ENCODE peak calls at places on chromosomes 12 and 14, in nine cellular contexts. C is colonic mucosa, F is tibial nerve, X is tibial artery, L is Karpas-422, P is adipocyte, V is prostate gland, H is testis, Y is gastrocnemius medialis. Z is an unnamed sample.

GRCh38 chr12:100267603-100268281 is 765 bp downstream of the SCYL2 start:
- DNase-seq in Y (peak; percentile 3), H (peak; percentile 34), V (peak; percentile 17), L (peak; percentile 58), X (peak; percentile 30), F (peak; percentile 10), C (peak; percentile 47), P (peak; percentile 68), Z (no peak)

GRCh38 chr14:20356422-20356821 is 13.0 kb downstream of the PARP2 start:
- DNase-seq in Y (no peak), H (no peak), V (no peak), P (no peak), L (no peak), F (no peak), X (no peak), C (no peak), Z (no peak)

GRCh38 chr12:121465921-121466799 is 66.2 kb downstream of the RNF34 start:
- DNase-seq in V (no peak), X (no peak), F (no peak), L (peak; percentile 83), H (no peak), P (peak; percentile 63), Y (no peak), C (no peak), Z (peak; percentile 77)

GRCh38 chr14:76996563-76997146 is 31.9 kb downstream of the IRF2BPL start:
- DNase-seq in V (no peak), C (no peak), P (no peak), L (no peak), F (no peak), X (no peak), Y (no peak), H (no peak), Z (no peak)

GRCh38 chr14:61653507-61653906 is 41.8 kb upstream of the HIF1A start:
- DNase-seq in F (peak; percentile 16), H (peak; percentile 36), Y (no peak), P (peak; percentile 60), C (no peak), X (peak; percentile 42), L (no peak), V (no peak), Z (no peak)

GRCh38 chr12:114732426-114733030 is 48.6 kb upstream of the TBX3 start:
- DNase-seq in X (no peak), Y (no peak), L (no peak), C (no peak), F (no peak), V (no peak), P (no peak), H (no peak), Z (peak; percentile 67)

GRCh38 chr12:34396006-34396860 is 373.9 kb downstream of the ALG10 start:
- DNase-seq in C (peak; percentile 10), F (no peak), P (no peak), L (no peak), V (peak; percentile 3), H (no peak), X (peak; percentile 16), Y (peak; percentile 1), Z (peak; percentile 32)

GRCh38 chr12:77833329-77833728 is 2.6 kb downstream of the NAV3 start:
- DNase-seq in H (peak; percentile 23), V (no peak), L (no peak), Y (no peak), P (no peak), F (no peak), X (no peak), C (no peak), Z (peak; percentile 42)

GRCh38 chr14:73468808-73469386 is 10.6 kb upstream of the NUMB start:
- DNase-seq in P (peak; percentile 53), V (no peak), C (no peak), H (no peak), F (no peak), Y (no peak), L (no peak), X (no peak), Z (no peak)

GRCh38 chr12:102702447-102703114 is 214.5 kb downstream of the PAH start:
- DNase-seq in F (peak; percentile 80), L (peak; percentile 76), V (peak; percentile 10), P (peak; percentile 73), X (peak; percentile 62), Y (no peak), C (no peak), H (peak; percentile 88), Z (peak; percentile 83)

GRCh38 chr14:89276424-89276975 is 140.5 kb downstream of the FOXN3 start:
- DNase-seq in H (no peak), Y (no peak), V (no peak), P (no peak), X (no peak), L (no peak), F (no peak), C (no peak), Z (no peak)

GRCh38 chr12:95074766-95075165 is 1.3 kb upstream of the NR2C1 start:
- DNase-seq in F (no peak), Y (no peak), V (no peak), X (no peak), L (no peak), C (no peak), H (peak; percentile 32), P (no peak), Z (no peak)

GRCh38 chr12:56995201-56995929 is 11.0 kb downstream of the ZBTB39 start:
- DNase-seq in L (no peak), F (no peak), Y (no peak), C (peak; percentile 15), H (no peak), P (no peak), V (no peak), X (no peak), Z (peak; percentile 42)

GRCh38 chr12:117044311-117044710 is 54.9 kb downstream of the TESC start:
- DNase-seq in X (no peak), Y (no peak), P (no peak), L (no peak), C (no peak), V (no peak), F (no peak), H (no peak), Z (no peak)

GRCh38 chr14:75711134-75711795 is 50.2 kb downstream of the TTLL5 start:
- DNase-seq in L (peak; percentile 81), X (no peak), H (no peak), P (peak; percentile 86), V (peak; percentile 48), F (no peak), C (no peak), Y (no peak), Z (peak; percentile 67)

GRCh38 chr12:47825239-47825639 is 5.5 kb upstream of the HDAC7 start:
- DNase-seq in P (peak; percentile 15), X (no peak), L (no peak), Y (no peak), V (peak; percentile 70), H (peak; percentile 54), C (no peak), F (no peak), Z (no peak)
- H3K4me1 ChIP-seq in P (peaks cover 84% of the 10 kb centered on the region), X (peaks cover 87% of the 10 kb centered on the region), L (peaks cover 22% of the 10 kb centered on the region), Y (peaks cover 54% of the 10 kb centered on the region), V (peaks cover 10% of the 10 kb centered on the region), H (peaks cover 58% of the 10 kb centered on the region), C (peaks cover 8% of the 10 kb centered on the region), F (peaks cover 74% of the 10 kb centered on the region), Z (peaks cover 13% of the 10 kb centered on the region)

GRCh38 chr14:29236401-29236800 is 469.8 kb downstream of the FOXG1 start:
- DNase-seq in C (no peak), F (no peak), X (no peak), H (no peak), P (peak; percentile 20), Y (no peak), L (no peak), V (no peak), Z (no peak)

GRCh38 chr14:29240046-29240445 is 473.5 kb downstream of the FOXG1 start:
- DNase-seq in X (no peak), Y (no peak), P (peak; percentile 66), C (no peak), F (no peak), V (no peak), L (no peak), H (no peak), Z (no peak)

GRCh38 chr14:29236848-29237247 is 470.3 kb downstream of the FOXG1 start:
- DNase-seq in H (no peak), X (no peak), F (no peak), C (no peak), Y (no peak), V (no peak), P (peak; percentile 83), L (no peak), Z (no peak)

GRCh38 chr14:29233188-29233587 is 466.6 kb downstream of the FOXG1 start:
- DNase-seq in H (no peak), V (no peak), X (no peak), P (no peak), C (no peak), F (no peak), Y (no peak), L (no peak), Z (no peak)

DNA sequence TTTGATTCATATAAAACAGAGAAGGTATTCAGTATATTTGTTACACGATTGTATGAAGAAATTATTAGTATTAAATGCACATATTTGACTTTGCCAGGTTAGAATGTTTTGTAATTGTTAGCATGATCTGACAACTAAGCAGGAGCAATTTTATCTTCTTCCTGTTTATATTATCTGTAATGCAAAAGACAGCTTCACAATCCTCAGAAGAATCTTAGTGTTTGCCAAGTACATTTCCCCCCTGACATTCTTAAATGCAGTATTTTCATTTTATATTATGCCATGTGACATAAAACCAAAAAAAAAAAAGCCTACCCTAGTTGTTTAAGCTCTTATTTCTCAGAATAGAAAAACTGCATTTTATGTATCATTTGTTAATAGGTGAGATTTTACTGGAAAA is 469.4 kb downstream of the FOXG1 start:
- DNase-seq in C (no peak), V (no peak), Y (no peak), F (no peak), P (peak; percentile 24), H (no peak), X (no peak), L (no peak), Z (no peak)
- H3K4me1 ChIP-seq in C (no peaks in the 10 kb centered on the region), V (no peaks in the 10 kb centered on the region), Y (no peaks in the 10 kb centered on the region), F (peaks cover 3% of the 10 kb centered on the region), P (peaks cover 33% of the 10 kb centered on the region), H (no peaks in the 10 kb centered on the region), X (no peaks in the 10 kb centered on the region), L (no peaks in the 10 kb centered on the region), Z (no peaks in the 10 kb centered on the region)

GRCh38 chr12:7981446-7981845 is 45.5 kb upstream of the SLC2A3 start:
- DNase-seq in C (no peak), X (no peak), V (no peak), H (no peak), Y (no peak), L (no peak), F (no peak), P (no peak), Z (no peak)
- H3K4me1 ChIP-seq in C (no peaks in the 10 kb centered on the region), X (no peaks in the 10 kb centered on the region), V (no peaks in the 10 kb centered on the region), H (no peaks in the 10 kb centered on the region), Y (no peaks in the 10 kb centered on the region), L (peaks cover 7% of the 10 kb centered on the region), F (no peaks in the 10 kb centered on the region), P (no peaks in the 10 kb centered on the region), Z (no peaks in the 10 kb centered on the region)

DNA sequence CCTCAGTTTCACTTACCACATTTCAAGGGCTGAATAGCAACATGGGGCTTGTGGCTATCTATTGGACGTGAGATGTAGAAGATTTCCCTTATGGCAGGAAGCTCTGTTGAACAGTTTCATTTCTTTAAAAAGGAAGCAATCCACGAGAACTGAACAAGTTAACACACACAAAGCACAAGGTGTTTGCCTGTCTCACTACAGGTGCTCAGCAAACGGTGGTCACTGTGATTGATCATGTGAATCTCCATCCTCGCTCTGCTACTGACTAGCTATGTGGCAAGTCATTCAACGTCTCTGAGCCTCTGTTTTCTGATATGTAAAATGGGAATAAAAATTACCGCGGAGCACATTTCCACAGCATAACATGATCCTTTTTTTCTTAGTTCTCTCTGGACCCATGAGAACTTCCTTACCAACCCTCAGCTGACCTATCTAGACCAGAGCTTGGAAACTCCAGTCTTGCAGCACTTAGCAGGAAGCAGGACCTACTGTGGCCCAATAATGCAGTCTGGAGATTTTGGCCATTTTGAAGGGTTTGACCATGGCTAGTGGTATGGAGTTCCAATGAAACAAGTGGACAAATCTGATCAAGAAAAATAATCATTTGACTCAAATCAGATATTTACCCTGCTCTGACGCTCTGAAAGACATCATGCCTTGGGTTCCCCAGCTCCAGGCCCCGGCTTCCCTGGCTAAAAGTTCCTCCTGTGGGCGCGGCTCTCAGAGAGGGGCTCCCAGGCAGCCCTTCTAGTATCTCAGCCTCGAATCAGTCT is 278.8 kb downstream of the ZFP36L1 start:
- DNase-seq in V (no peak), H (no peak), L (no peak), X (no peak), C (no peak), Y (no peak), P (no peak), F (no peak), Z (no peak)
- H3K4me1 ChIP-seq in V (peaks cover 3% of the 10 kb centered on the region), H (peaks cover 23% of the 10 kb centered on the region), L (no peaks in the 10 kb centered on the region), X (peaks cover 45% of the 10 kb centered on the region), C (peaks cover 4% of the 10 kb centered on the region), Y (peaks cover 18% of the 10 kb centered on the region), P (peaks cover 61% of the 10 kb centered on the region), F (peaks cover 35% of the 10 kb centered on the region), Z (no peaks in the 10 kb centered on the region)